ENCODE peak calls at places on chromosomes 3 and 15, in four cellular contexts. X, C, M and Y are unnamed samples.

GRCh38 chr3:100171211-100171700 is 57.0 kb upstream of the FILIP1L start:
- DNase-seq in X (peak; percentile 68), C (no peak), M (no peak), Y (no peak)

GRCh38 chr3:94928921-94929320 is 866.1 kb downstream of the NSUN3 start:
- DNase-seq in X (peak; percentile 81), C (no peak), M (no peak), Y (peak; percentile 18)

GRCh38 chr3:178084938-178085816 is 451.1 kb upstream of the KCNMB2 start:
- DNase-seq in X (no peak), C (peak; percentile 73), M (peak; percentile 35), Y (peak; percentile 6)

GRCh38 chr3:30666564-30667249 is 60.3 kb downstream of the TGFBR2 start:
- DNase-seq in X (no peak), C (no peak), M (no peak), Y (no peak)

GRCh38 chr15:23472033-23472432 is 25.0 kb upstream of the GOLGA6L2 start:
- DNase-seq in X (no peak), C (no peak), M (no peak), Y (peak; percentile 20)

GRCh38 chr3:6585360-6585759 is 275.6 kb upstream of the GRM7 start:
- DNase-seq in X (no peak), C (no peak), M (no peak), Y (no peak)

GRCh38 chr3:170752571-170753155 is 117.3 kb downstream of the RPL22L1 start:
- DNase-seq in X (no peak), C (no peak), M (no peak), Y (no peak)

GRCh38 chr3:15815696-15816095 is 17.9 kb upstream of the ANKRD28 start:
- DNase-seq in X (peak; percentile 35), C (peak; percentile 41), M (no peak), Y (no peak)

GRCh38 chr3:108662141-108662738 is 72.7 kb downstream of the DZIP3 start:
- DNase-seq in X (peak; percentile 66), C (peak; percentile 79), M (peak; percentile 66), Y (peak; percentile 30)

GRCh38 chr3:74559301-74559700 is 55.2 kb downstream of the CNTN3 start:
- DNase-seq in X (no peak), C (no peak), M (no peak), Y (no peak)

GRCh38 chr3:103440539-103441113 is 1005.8 kb downstream of the ZPLD1 start:
- DNase-seq in X (no peak), C (no peak), M (no peak), Y (no peak)

GRCh38 chr3:140358696-140359095 is 319.2 kb upstream of the TRIM42 start:
- DNase-seq in X (no peak), C (no peak), M (no peak), Y (no peak)

GRCh38 chr3:38354588-38355344 is 8.2 kb downstream of the XYLB start:
- DNase-seq in X (no peak), C (no peak), M (no peak), Y (no peak)

GRCh38 chr3:171600030-171600429 is 139.8 kb upstream of the TNIK start:
- DNase-seq in X (no peak), C (no peak), M (no peak), Y (no peak)

GRCh38 chr15:67089218-67090193 is 24.1 kb downstream of the SMAD3 start:
- DNase-seq in X (peak; percentile 67), C (no peak), M (no peak), Y (peak; percentile 83)

GRCh38 chr15:25180606-25181289 is 226.0 kb downstream of the SNRPN start:
- DNase-seq in X (no peak), C (no peak), M (no peak), Y (no peak)

GRCh38 chr15:71115567-71116351 is 488 bp downstream of the THSD4 start:
- DNase-seq in X (peak; percentile 54), C (peak; percentile 81), M (peak; percentile 62), Y (peak; percentile 71)

GRCh38 chr3:100316656-100317069 is 17.9 kb upstream of the NIT2 start:
- DNase-seq in X (peak; percentile 59), C (peak; percentile 56), M (peak; percentile 44), Y (peak; percentile 34)

GRCh38 chr3:52519445-52520140 is 14.1 kb downstream of the NT5DC2 start:
- DNase-seq in X (no peak), C (no peak), M (no peak), Y (no peak)

GRCh38 chr15:78715439-78715838 is 74.4 kb upstream of the CHRNB4 start:
- DNase-seq in X (peak; percentile 36), C (no peak), M (no peak), Y (no peak)

GRCh38 chr15:28115871-28116270 is 16.8 kb upstream of the OCA2 start:
- DNase-seq in X (no peak), C (no peak), M (no peak), Y (no peak)

GRCh38 chr3:14127516-14128161 is 2.8 kb downstream of the TMEM43 start:
- DNase-seq in X (no peak), C (no peak), M (no peak), Y (no peak)

GRCh38 chr3:139764936-139765335 is 87.2 kb upstream of the NMNAT3 start:
- DNase-seq in X (no peak), C (peak; percentile 65), M (no peak), Y (peak; percentile 85)

GRCh38 chr3:183306798-183307671 is 54.0 kb downstream of the B3GNT5 start:
- DNase-seq in X (peak; percentile 99), C (peak; percentile 39), M (peak; percentile 9), Y (peak; percentile 43)